ENCODE peak calls at places on chromosomes 4 and X, in eight cellular contexts. K is transverse colon, E is right lobe of liver, W is tibial nerve, U is A549, J is IMR-90, N is body of pancreas, T is stomach. Z is an unnamed sample.

GRCh38 chr4:124965492-124965891 is 253.0 kb upstream of the ANKRD50 start:
- DNase-seq in E (no peak), T (no peak), U (no peak), J (no peak), K (no peak), W (no peak), N (no peak), Z (no peak)

GRCh38 chr4:77599378-77599777 is 6.2 kb upstream of the CXCL13 start:
- DNase-seq in T (peak), K (no peak), N (peak), W (no peak), E (no peak), U (peak), J (peak), Z (peak)

GRCh38 chr4:30600246-30600645 is 119.9 kb upstream of the PCDH7 start:
- DNase-seq in T (no peak), J (no peak), U (no peak), W (no peak), E (no peak), K (no peak), N (no peak), Z (no peak)

GRCh38 chrX:41010188-41010846 is 74.9 kb upstream of the USP9X start:
- DNase-seq in E (peak), W (peak), J (peak), N (peak), U (peak), T (peak), K (peak), Z (peak)

GRCh38 chr4:118395057-118395679 is 42.4 kb upstream of the PRSS12 start:
- DNase-seq in J (no peak), K (no peak), E (no peak), W (no peak), N (no peak), T (no peak), U (no peak), Z (no peak)

GRCh38 chr4:169986369-169986768 is 39.8 kb downstream of the MFAP3L start:
- DNase-seq in U (no peak), T (no peak), N (no peak), K (no peak), J (no peak), W (no peak), E (no peak), Z (no peak)

GRCh38 chr4:3945511-3946290 is 179.5 kb downstream of the ADRA2C start:
- DNase-seq in E (no peak), N (no peak), W (no peak), U (no peak), T (no peak), J (no peak), K (no peak), Z (no peak)

GRCh38 chrX:74262472-74263209 is 41.3 kb upstream of the ZCCHC13 start:
- DNase-seq in E (no peak), T (no peak), N (no peak), J (no peak), W (no peak), U (peak), K (no peak), Z (no peak)

GRCh38 chr4:6873792-6874461 is 35.7 kb upstream of the TBC1D14 start:
- DNase-seq in U (peak), J (peak), W (peak), E (peak), K (peak), T (peak), N (peak), Z (peak)

GRCh38 chr4:85932371-85933305 is 427.2 kb downstream of the MAPK10 start:
- DNase-seq in W (no peak), N (no peak), U (no peak), J (no peak), T (peak), K (no peak), E (no peak), Z (peak)
- H3K27ac ChIP-seq in W (no peak), N (peak), U (peak), J (no peak), T (peak), K (no peak), E (peak), Z (no peak)

GRCh38 chr4:184344899-184345572 is 127.4 kb upstream of the ENPP6 start:
- DNase-seq in J (no peak), W (no peak), K (no peak), T (no peak), N (no peak), E (peak), U (no peak), Z (no peak)

GRCh38 chr4:184342167-184342856 is 124.6 kb upstream of the ENPP6 start:
- DNase-seq in E (no peak), U (no peak), T (no peak), J (no peak), N (no peak), K (no peak), W (no peak), Z (no peak)

GRCh38 chr4:184344435-184344834 is 126.8 kb upstream of the ENPP6 start:
- DNase-seq in W (no peak), E (no peak), K (no peak), T (no peak), U (no peak), J (no peak), N (no peak), Z (no peak)

GRCh38 chr4:184345573-184345922 is 127.9 kb upstream of the ENPP6 start:
- DNase-seq in J (peak), W (peak), N (no peak), U (no peak), T (no peak), K (no peak), E (peak), Z (peak)

GRCh38 chr4:184343400-184344177 is 125.9 kb upstream of the ENPP6 start:
- DNase-seq in K (peak), N (peak), W (peak), U (peak), J (peak), E (peak), T (peak), Z (peak)
- TF ChIP-seq POLR2A in K (peak), N (no peak), W (peak), U (no peak), J (no peak), E (peak), T (no peak), Z (no peak)

DNA sequence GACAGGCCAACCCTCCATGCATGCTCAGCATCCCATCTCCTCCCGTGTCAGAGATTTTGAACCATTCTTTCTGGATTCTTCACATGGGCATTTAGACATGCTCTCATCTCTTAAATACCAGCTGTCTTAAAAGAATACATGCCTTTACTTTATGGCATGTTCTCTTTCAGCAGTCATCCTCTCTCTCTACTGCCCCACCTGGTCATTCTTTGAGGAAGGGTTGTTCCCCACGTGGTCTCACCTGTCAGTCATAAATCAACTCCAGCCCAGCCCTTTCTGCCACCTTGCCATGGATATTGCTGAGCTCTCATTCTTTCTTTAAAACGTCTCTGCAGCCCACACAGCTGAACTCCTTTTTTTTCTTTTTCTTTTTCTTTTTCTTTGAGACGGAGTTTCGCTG is 111.3 kb downstream of the ARHGAP10 start:
- DNase-seq in U (peak), T (no peak), N (peak), E (no peak), W (no peak), J (no peak), K (no peak), Z (no peak)
- TF ChIP-seq CTCF in U (no peak), T (no peak), N (peak), E (no peak), W (no peak), J (no peak), K (no peak), Z (peak)

GRCh38 chrX:2782171-2782570 is 30.3 kb downstream of the XG start:
- DNase-seq in W (no peak), J (no peak), E (no peak), K (no peak), T (no peak), U (no peak), N (no peak), Z (no peak)

GRCh38 chrX:2781226-2781571 is 29.4 kb downstream of the XG start:
- DNase-seq in K (no peak), T (no peak), U (no peak), W (no peak), J (no peak), E (no peak), N (no peak), Z (no peak)

GRCh38 chrX:2784026-2784425 is 32.2 kb downstream of the XG start:
- DNase-seq in W (peak), U (no peak), E (no peak), T (no peak), K (no peak), J (no peak), N (no peak), Z (no peak)

GRCh38 chrX:2782778-2783177 is 30.9 kb downstream of the XG start:
- DNase-seq in T (no peak), J (no peak), K (no peak), W (no peak), E (no peak), U (no peak), N (no peak), Z (no peak)

GRCh38 chrX:2781698-2782097 is 29.9 kb downstream of the XG start:
- DNase-seq in U (no peak), E (no peak), T (no peak), W (no peak), N (no peak), J (peak), K (no peak), Z (no peak)
- H3K27ac ChIP-seq in U (no peak), E (peak), T (no peak), W (no peak), N (no peak), J (no peak), K (no peak), Z (no peak)

Z was measured in testis.